ENCODE peak calls at places on chromosomes 12 and 14, in five cellular contexts. O is A549, W is GM23338, K is GM12878, D is HepG2. V is an unnamed sample.

GRCh38 chr12:107372229-107372658 is 278.9 kb upstream of the CRY1 start:
- DNase-seq in O (no peak), W (no peak), K (no peak), D (no peak), V (no peak)

GRCh38 chr14:97946291-97946690 is 1149.1 kb downstream of the VRK1 start:
- DNase-seq in W (peak), O (no peak), D (no peak), K (no peak), V (no peak)

GRCh38 chr12:101608301-101609133 is 13.7 kb downstream of the MYBPC1 start:
- DNase-seq in K (no peak), O (no peak), W (peak), D (peak), V (no peak)

GRCh38 chr14:70827366-70828151 is 18.2 kb upstream of the MAP3K9 start:
- DNase-seq in O (no peak), K (no peak), W (no peak), D (peak), V (no peak)

GRCh38 chr12:120012067-120012621 is 23.1 kb downstream of the BICDL1 start:
- DNase-seq in K (peak), D (no peak), W (peak), O (peak), V (peak)

GRCh38 chr12:7497661-7498060 is 5.9 kb downstream of the CD163 start:
- DNase-seq in O (no peak), W (peak), K (no peak), D (no peak), V (no peak)

GRCh38 chr12:68505915-68506314 is 104.8 kb upstream of the RAP1B start:
- DNase-seq in D (no peak), K (no peak), W (no peak), O (no peak), V (no peak)

GRCh38 chr12:45304514-45305178 is 88.8 kb downstream of the ANO6 start:
- DNase-seq in D (no peak), W (no peak), O (no peak), K (no peak), V (no peak)

GRCh38 chr14:105974902-105975301 is 448.5 kb downstream of the TMEM121 start:
- DNase-seq in O (no peak), K (no peak), D (peak), W (peak), V (peak)

GRCh38 chr14:56660677-56661389 is 81.2 kb downstream of the TMEM260 start:
- DNase-seq in D (no peak), W (peak), K (no peak), O (no peak), V (no peak)

GRCh38 chr12:107759410-107759809 is 1.5 kb downstream of the PRDM4 start:
- DNase-seq in O (peak), W (no peak), K (no peak), D (peak), V (peak)

GRCh38 chr14:95649230-95649629 is 37.0 kb upstream of the TCL1B start:
- DNase-seq in D (peak), W (no peak), O (no peak), K (no peak), V (no peak)

GRCh38 chr12:56941299-56942017 is 7.2 kb upstream of the SDR9C7 start:
- DNase-seq in O (peak), D (peak), W (no peak), K (peak), V (peak)

GRCh38 chr12:66302827-66303169 is 505 bp downstream of the HELB start:
- DNase-seq in W (no peak), D (no peak), O (no peak), K (no peak), V (no peak)

GRCh38 chr12:116692605-116693004 is 45.3 kb downstream of the SPRING1 start:
- DNase-seq in K (no peak), W (no peak), O (no peak), D (no peak), V (no peak)

GRCh38 chr12:3122841-3123678 is 45.9 kb downstream of the TSPAN9 start:
- DNase-seq in W (peak), K (no peak), D (no peak), O (no peak), V (no peak)
- TF ChIP-seq JUNB in W (no peak), K (no peak), D (no peak), O (no peak), V (no peak)

GRCh38 chr12:124636138-124636968 is 68.9 kb upstream of the NCOR2 start:
- DNase-seq in O (no peak), D (no peak), K (peak), W (no peak), V (peak)
- TF ChIP-seq JUNB in O (no peak), D (no peak), K (peak), W (no peak), V (no peak)

GRCh38 chr12:27460471-27460978 is 14.0 kb downstream of the SMCO2 start:
- DNase-seq in D (no peak), O (no peak), K (peak), W (no peak), V (no peak)

GRCh38 chr12:27462151-27462694 is 15.7 kb downstream of the SMCO2 start:
- DNase-seq in W (no peak), D (no peak), O (no peak), K (no peak), V (no peak)

GRCh38 chr12:27463826-27464554 is 17.5 kb downstream of the SMCO2 start:
- DNase-seq in D (no peak), K (no peak), O (no peak), W (peak), V (no peak)

GRCh38 chr12:27467641-27468040 is 21.1 kb downstream of the SMCO2 start:
- DNase-seq in W (no peak), O (no peak), K (no peak), D (no peak), V (no peak)

DNA sequence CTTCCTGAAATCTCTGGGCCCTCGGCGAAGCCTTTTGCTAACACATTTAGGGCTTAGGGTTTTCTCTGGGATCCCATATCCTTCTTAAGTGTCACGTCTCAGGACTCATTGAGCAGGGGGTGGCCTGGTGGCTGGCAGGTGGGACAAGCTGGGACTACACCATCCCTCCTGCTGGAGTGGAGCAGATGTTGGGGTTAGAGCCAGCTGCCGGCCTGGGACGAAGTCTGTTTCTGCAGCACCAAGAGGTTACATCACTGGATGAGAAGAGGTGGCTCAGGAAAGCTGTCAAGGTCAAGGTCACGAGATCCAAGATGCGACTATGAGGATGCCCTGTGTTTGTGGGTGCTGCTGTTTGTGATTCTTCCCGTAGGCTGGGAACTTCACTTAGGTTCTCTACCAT is 16.3 kb downstream of the SMCO2 start:
- DNase-seq in K (no peak), D (no peak), W (no peak), O (no peak), V (no peak)
- TF ChIP-seq JUNB in K (no peak), D (no peak), W (no peak), O (no peak), V (no peak)

GRCh38 chr12:12185424-12185823 is 81.4 kb downstream of the LRP6 start:
- DNase-seq in D (no peak), W (no peak), K (no peak), O (no peak), V (no peak)

GRCh38 chr12:12181516-12181915 is 85.3 kb downstream of the LRP6 start:
- DNase-seq in K (no peak), W (no peak), D (no peak), O (no peak), V (no peak)

GRCh38 chr12:12180575-12180974 is 86.3 kb downstream of the LRP6 start:
- DNase-seq in D (no peak), W (no peak), K (no peak), O (no peak), V (no peak)

GRCh38 chr12:12180136-12180535 is 86.7 kb downstream of the LRP6 start:
- DNase-seq in W (no peak), O (no peak), K (no peak), D (no peak), V (no peak)

GRCh38 chr12:12182926-12183325 is 83.9 kb downstream of the LRP6 start:
- DNase-seq in K (no peak), O (no peak), D (no peak), W (no peak), V (no peak)
- TF ChIP-seq JUNB in K (no peak), O (no peak), D (no peak), W (no peak), V (no peak)

GRCh38 chr14:34099630-34100029 is 148.8 kb upstream of the EGLN3 start:
- DNase-seq in K (no peak), W (no peak), O (no peak), D (no peak), V (no peak)

GRCh38 chr14:34093878-34094277 is 143.0 kb upstream of the EGLN3 start:
- DNase-seq in D (no peak), K (no peak), W (no peak), O (no peak), V (no peak)

GRCh38 chr14:34094384-34094783 is 143.5 kb upstream of the EGLN3 start:
- DNase-seq in D (no peak), O (no peak), K (no peak), W (no peak), V (no peak)

GRCh38 chr14:34098985-34099349 is 148.1 kb upstream of the EGLN3 start:
- DNase-seq in W (no peak), O (no peak), K (no peak), D (no peak), V (no peak)

DNA sequence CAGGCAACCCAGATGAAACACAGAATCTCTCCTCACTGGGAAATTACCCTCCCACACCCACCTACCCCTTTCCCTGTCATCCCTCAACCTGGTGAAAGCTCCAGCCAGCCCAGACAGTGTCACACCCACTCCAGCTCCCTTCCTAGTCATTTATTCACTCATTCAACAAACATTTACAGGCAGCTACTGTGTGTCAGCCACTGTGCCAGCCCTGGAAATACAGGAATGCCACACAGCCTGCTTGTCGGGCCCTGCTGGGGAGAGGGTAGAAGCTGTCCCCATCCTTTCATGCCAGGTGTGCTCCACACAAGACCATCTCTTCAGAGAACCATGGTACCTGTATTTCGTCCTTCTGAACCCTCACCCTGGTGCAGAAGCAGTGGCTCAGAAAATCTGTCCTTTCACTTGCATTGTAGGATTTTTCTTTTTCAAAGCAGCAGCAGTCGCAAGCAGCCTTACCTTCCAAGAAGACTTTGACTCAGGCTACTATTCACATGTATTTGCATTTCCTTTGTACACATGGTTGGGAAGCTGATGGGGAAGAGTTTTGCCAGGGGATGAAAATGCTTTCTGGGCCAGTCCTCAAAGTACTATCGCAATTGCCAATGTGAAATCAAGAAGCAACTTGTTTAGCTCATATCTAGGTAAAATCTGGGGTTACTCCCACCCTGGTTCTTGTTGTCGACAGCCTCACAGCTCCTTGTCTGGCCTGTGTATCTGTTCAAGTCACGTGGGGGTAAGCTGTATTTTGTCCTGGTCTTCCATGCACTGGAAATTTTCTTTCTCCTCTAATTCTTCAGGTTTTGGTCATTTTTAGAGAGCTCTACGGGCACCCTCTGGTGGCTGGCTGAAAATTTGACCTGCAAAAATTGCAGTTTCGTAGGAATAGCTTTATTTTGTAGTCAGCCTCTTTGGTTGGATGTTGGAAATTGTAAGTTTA is 147.4 kb upstream of the EGLN3 start:
- DNase-seq in W (peak), K (peak), O (peak), D (peak), V (peak)
- TF ChIP-seq JUNB in W (no peak), K (no peak), O (no peak), D (no peak), V (no peak)

DNA sequence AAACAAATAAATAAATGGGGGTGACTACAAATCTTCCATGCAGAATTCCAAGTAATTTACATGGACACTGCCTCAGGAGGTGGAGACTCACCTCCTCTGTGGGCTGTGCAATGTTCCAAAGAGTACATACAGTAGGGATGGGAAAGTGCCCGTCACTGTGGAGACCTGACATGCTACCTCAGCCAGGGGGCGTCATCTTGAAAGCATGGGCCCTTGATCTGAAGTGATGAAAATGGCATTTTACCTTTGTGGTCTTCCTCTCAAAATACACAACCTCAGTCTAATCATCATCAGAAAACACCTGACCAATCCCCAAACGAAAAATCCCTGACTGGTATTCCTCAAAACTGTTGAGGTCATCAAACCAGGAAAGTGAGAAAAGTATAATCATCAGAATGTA is 48.4 kb downstream of the ANAPC7 start:
- DNase-seq in D (peak), W (peak), O (peak), K (no peak), V (peak)
- TF ChIP-seq JUNB in D (no peak), W (no peak), O (no peak), K (no peak), V (no peak)

GRCh38 chr14:61193471-61193870 is 87.7 kb downstream of the TMEM30B start:
- DNase-seq in O (no peak), K (no peak), W (no peak), D (no peak), V (no peak)

GRCh38 chr14:61192970-61193369 is 88.2 kb downstream of the TMEM30B start:
- DNase-seq in K (no peak), D (no peak), W (no peak), O (no peak), V (no peak)

GRCh38 chr14:61196034-61196433 is 85.1 kb downstream of the TMEM30B start:
- DNase-seq in O (no peak), K (no peak), W (no peak), D (no peak), V (no peak)

GRCh38 chr14:61197416-61197815 is 83.7 kb downstream of the TMEM30B start:
- DNase-seq in W (no peak), K (no peak), D (no peak), O (no peak), V (no peak)

DNA sequence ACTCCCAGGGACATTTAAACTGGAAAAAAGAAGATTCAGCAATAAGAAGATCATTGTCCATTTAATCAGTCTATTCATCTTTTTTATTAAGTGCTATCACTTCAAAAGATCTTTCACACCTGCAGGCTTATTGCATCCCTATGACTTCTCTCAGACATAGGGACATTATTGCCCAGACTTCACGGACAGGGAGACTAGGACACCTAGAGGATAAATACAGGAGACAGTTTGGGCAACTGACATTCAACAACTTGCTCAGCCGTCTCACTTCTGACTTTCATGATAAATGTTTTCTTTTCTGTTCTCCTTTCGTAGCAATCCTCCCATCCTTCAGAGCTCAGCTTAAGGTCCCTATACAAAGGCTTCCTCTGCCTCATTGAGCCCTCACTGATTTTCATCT is 84.3 kb downstream of the TMEM30B start:
- DNase-seq in D (peak), K (no peak), O (peak), W (no peak), V (no peak)
- TF ChIP-seq JUNB in D (no peak), K (no peak), O (no peak), W (no peak), V (no peak)

GRCh38 chr14:99131632-99132271 is 140.2 kb downstream of the BCL11B start:
- DNase-seq in O (no peak), D (no peak), K (no peak), W (no peak), V (no peak)

GRCh38 chr14:99134333-99135046 is 137.5 kb downstream of the BCL11B start:
- DNase-seq in K (no peak), W (no peak), D (no peak), O (no peak), V (no peak)

GRCh38 chr14:99132821-99133562 is 139.0 kb downstream of the BCL11B start:
- DNase-seq in W (no peak), D (no peak), K (no peak), O (no peak), V (no peak)

GRCh38 chr14:99136047-99136400 is 136.0 kb downstream of the BCL11B start:
- DNase-seq in D (no peak), W (no peak), K (no peak), O (no peak), V (no peak)

GRCh38 chr14:99133563-99134332 is 138.2 kb downstream of the BCL11B start:
- DNase-seq in K (no peak), D (no peak), O (no peak), W (peak), V (no peak)
- TF ChIP-seq JUNB in K (no peak), D (no peak), O (no peak), W (no peak), V (no peak)

GRCh38 chr12:124995200-124995961 is 1.9 kb downstream of the BRI3BP start:
- DNase-seq in D (no peak), O (no peak), W (peak), K (peak), V (no peak)
- TF ChIP-seq JUNB in D (no peak), O (no peak), W (no peak), K (no peak), V (no peak)

DNA sequence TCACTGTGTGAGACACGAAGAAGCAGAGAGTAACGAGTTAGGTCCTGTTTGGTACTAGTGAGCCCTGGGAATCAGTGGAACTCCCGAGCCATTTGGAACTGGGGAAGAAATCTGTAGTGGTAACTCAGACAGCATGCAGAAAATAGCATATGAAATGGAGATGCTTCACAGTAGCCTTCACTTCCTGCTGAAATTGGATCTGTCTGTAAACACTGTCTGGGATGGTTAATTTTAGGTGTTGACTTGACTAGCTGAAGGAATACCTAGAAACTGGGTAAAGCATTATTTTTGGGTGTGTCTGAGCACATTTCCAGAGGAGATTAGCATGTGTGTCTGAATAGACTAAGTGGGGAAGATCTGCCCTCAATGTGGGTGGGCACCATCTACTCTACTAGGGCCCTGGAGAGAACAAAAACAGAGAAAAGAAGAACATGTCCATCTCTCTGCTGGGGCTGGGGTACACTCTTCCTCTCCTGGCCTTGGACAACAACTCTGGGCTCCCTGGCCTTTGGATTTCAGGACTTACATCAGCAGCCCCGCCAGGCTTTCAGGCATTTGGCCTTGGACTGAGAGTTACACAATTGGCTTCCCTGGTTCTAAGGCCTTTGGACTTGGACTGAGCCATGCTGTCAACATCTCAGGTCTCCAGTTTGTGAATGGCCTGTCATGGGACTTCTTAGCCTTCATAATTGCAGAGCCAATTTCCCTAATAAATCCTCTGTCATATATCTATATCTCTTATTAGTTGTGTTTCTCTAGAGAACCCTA is 14.0 kb upstream of the CRADD start:
- DNase-seq in D (peak), O (no peak), W (no peak), K (no peak), V (no peak)
- TF ChIP-seq JUNB in D (no peak), O (no peak), W (no peak), K (no peak), V (no peak)